ENCODE peak calls at places on chromosome 3, in five cellular contexts. One of them, this sample, is unnamed.

GRCh38 chr3:53799338-53799865 is 46.8 kb downstream of the CHDH start:
- DNase-seq in PC-3: no peak
- DNase-seq in OCI-LY7: no peak
- DNase-seq in IMR-90: peak
- DNase-seq in A549: no peak
- DNase-seq in this sample: no peak

GRCh38 chr3:45507820-45508317 is 86.7 kb upstream of the LIMD1 start:
- DNase-seq in PC-3: no peak
- DNase-seq in OCI-LY7: no peak
- DNase-seq in IMR-90: peak
- DNase-seq in A549: peak
- DNase-seq in this sample: no peak

GRCh38 chr3:37742121-37742520 is 119.6 kb upstream of the CTDSPL start:
- DNase-seq in PC-3: no peak
- DNase-seq in OCI-LY7: no peak
- DNase-seq in IMR-90: no peak
- DNase-seq in A549: no peak
- DNase-seq in this sample: no peak

GRCh38 chr3:10783360-10784346 is 32.4 kb upstream of the SLC6A11 start:
- DNase-seq in PC-3: peak
- DNase-seq in OCI-LY7: peak
- DNase-seq in IMR-90: peak
- DNase-seq in A549: peak
- DNase-seq in this sample: peak

GRCh38 chr3:61239871-61240270 is 11.4 kb downstream of the FHIT start:
- DNase-seq in PC-3: no peak
- DNase-seq in OCI-LY7: no peak
- DNase-seq in IMR-90: no peak
- DNase-seq in A549: no peak
- DNase-seq in this sample: no peak

GRCh38 chr3:160837394-160837975 is 81.5 kb downstream of the PPM1L start:
- DNase-seq in PC-3: no peak
- DNase-seq in OCI-LY7: no peak
- DNase-seq in IMR-90: no peak
- DNase-seq in A549: no peak
- DNase-seq in this sample: no peak

GRCh38 chr3:58519668-58520402 is 17.2 kb downstream of the ACOX2 start:
- DNase-seq in PC-3: no peak
- DNase-seq in OCI-LY7: no peak
- DNase-seq in IMR-90: no peak
- DNase-seq in A549: no peak
- DNase-seq in this sample: no peak

GRCh38 chr3:183912895-183913579 is 28.4 kb upstream of the PARL start:
- DNase-seq in PC-3: peak
- DNase-seq in OCI-LY7: no peak
- DNase-seq in IMR-90: no peak
- DNase-seq in A549: no peak
- DNase-seq in this sample: no peak

GRCh38 chr3:62028236-62028635 is 345.1 kb downstream of the FEZF2 start:
- DNase-seq in PC-3: no peak
- DNase-seq in OCI-LY7: no peak
- DNase-seq in IMR-90: no peak
- DNase-seq in A549: no peak
- DNase-seq in this sample: no peak

GRCh38 chr3:157311633-157312365 is 124.9 kb upstream of the PTX3 start:
- DNase-seq in PC-3: peak
- DNase-seq in OCI-LY7: no peak
- DNase-seq in IMR-90: peak
- DNase-seq in A549: no peak
- DNase-seq in this sample: no peak

GRCh38 chr3:6321999-6322398 is 538.9 kb upstream of the GRM7 start:
- DNase-seq in PC-3: no peak
- DNase-seq in OCI-LY7: no peak
- DNase-seq in IMR-90: no peak
- DNase-seq in A549: no peak
- DNase-seq in this sample: no peak

GRCh38 chr3:82001276-82001953 is 240.0 kb upstream of the GBE1 start:
- DNase-seq in PC-3: no peak
- DNase-seq in OCI-LY7: no peak
- DNase-seq in IMR-90: no peak
- DNase-seq in A549: no peak
- DNase-seq in this sample: no peak
- H3K4me2 ChIP-seq in PC-3: no peak
- H3K4me2 ChIP-seq in OCI-LY7: no peak
- H3K4me2 ChIP-seq in IMR-90: no peak
- H3K4me2 ChIP-seq in A549: no peak
- H3K4me2 ChIP-seq in this sample: no peak

GRCh38 chr3:48561045-48561736 is 2.4 kb downstream of the UCN2 start:
- DNase-seq in PC-3: no peak
- DNase-seq in OCI-LY7: peak
- DNase-seq in IMR-90: peak
- DNase-seq in A549: no peak
- DNase-seq in this sample: peak
- TF ChIP-seq CTCF in PC-3: no peak
- TF ChIP-seq CTCF in OCI-LY7: no peak
- TF ChIP-seq CTCF in IMR-90: peak
- TF ChIP-seq CTCF in A549: no peak
- TF ChIP-seq CTCF in this sample: peak

DNA sequence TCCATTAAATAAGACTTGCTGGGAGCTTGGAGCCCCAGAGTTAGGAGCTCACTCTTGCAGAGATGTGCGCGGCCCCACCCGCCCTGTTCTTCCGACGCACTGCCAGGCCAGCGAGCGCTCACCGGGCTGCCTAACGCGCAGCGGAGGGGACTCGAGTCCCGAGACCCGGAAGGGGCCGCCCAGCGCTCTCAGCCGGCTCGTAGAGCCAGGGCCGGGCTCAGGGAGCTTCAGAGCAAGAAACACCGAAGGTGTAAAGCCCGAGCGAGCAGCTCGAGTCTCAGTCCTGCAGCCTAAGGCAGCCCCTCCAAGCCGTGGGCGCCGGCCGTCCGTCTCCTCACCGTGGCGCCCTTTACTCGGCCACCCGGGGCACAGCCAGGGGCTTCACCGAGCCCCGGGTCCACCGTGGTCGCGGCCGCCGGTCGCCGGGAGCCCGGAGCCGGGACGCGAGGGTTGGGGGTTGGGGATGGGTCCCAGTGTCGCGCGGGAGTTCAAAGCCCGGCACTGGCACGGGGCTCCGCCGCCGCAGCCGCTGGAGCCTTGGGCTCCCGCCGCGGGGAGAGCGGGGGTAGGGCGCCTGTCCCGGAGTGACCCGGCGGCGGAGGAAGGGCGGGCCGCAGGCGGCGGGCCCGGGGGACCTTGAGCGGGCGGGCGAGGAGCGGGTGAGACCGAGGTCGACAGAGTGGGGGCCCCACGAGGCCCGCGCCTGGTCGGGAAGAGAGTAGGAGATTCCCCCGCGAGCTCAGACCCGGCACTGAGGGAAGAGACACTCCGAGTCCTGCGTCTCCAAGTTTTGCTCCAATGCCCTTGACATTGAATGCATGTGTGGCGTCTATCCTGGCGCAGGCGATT is 26.9 kb upstream of the THRB start:
- DNase-seq in PC-3: peak
- DNase-seq in OCI-LY7: no peak
- DNase-seq in IMR-90: no peak
- DNase-seq in A549: peak
- DNase-seq in this sample: peak
- H3K4me2 ChIP-seq in PC-3: peak
- H3K4me2 ChIP-seq in OCI-LY7: no peak
- H3K4me2 ChIP-seq in IMR-90: peak
- H3K4me2 ChIP-seq in A549: peak
- H3K4me2 ChIP-seq in this sample: peak

GRCh38 chr3:129824926-129825541 is 68.5 kb downstream of the TMCC1 start:
- DNase-seq in PC-3: peak
- DNase-seq in OCI-LY7: peak
- DNase-seq in IMR-90: peak
- DNase-seq in A549: peak
- DNase-seq in this sample: peak

GRCh38 chr3:129831503-129831902 is 62.0 kb downstream of the TMCC1 start:
- DNase-seq in PC-3: no peak
- DNase-seq in OCI-LY7: no peak
- DNase-seq in IMR-90: no peak
- DNase-seq in A549: no peak
- DNase-seq in this sample: no peak

GRCh38 chr3:129834580-129834979 is 58.9 kb downstream of the TMCC1 start:
- DNase-seq in PC-3: no peak
- DNase-seq in OCI-LY7: no peak
- DNase-seq in IMR-90: no peak
- DNase-seq in A549: no peak
- DNase-seq in this sample: no peak

GRCh38 chr3:129827765-129828164 is 65.7 kb downstream of the TMCC1 start:
- DNase-seq in PC-3: no peak
- DNase-seq in OCI-LY7: peak
- DNase-seq in IMR-90: no peak
- DNase-seq in A549: no peak
- DNase-seq in this sample: peak

DNA sequence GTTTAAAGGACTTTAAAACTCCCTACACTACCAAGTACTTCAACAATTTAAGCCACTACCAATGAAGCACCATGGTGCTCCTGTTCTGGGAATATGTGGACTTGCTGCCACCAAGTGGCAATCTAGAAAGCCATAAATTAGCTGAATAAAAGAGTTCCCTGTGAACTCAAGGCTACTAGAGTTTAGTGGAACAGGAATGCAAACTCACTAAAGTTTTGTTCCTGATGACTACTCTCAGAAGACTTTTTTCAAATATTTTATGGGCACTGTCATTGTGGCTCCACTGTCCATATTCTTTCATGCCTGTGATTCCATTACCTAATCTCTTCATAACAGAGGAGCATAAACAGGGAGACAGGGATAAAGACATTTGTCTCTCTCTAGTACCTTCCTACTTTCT is 63.9 kb downstream of the TMCC1 start:
- DNase-seq in PC-3: peak
- DNase-seq in OCI-LY7: peak
- DNase-seq in IMR-90: peak
- DNase-seq in A549: peak
- DNase-seq in this sample: peak
- TF ChIP-seq CTCF in PC-3: peak
- TF ChIP-seq CTCF in OCI-LY7: peak
- TF ChIP-seq CTCF in IMR-90: peak
- TF ChIP-seq CTCF in A549: peak
- TF ChIP-seq CTCF in this sample: peak

DNA sequence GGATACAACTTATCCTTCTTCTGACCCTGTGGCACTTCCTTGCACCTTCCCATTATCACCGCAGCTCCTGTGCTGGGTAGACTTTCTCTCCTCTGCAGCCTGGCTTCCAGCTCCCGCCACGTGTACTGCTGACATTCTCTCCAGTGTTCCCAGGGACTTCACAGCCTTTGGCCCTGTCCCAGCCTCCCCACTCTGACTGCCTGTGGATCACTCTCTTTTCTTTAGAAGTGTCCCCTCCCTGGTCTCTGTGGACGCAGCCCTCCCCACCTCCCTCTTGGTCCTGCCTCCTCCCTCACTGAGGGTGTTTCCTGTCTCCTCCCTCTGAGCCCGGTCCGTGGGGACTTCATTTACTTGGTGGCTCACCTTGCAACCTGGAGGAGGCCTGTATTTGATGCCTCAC is 17.4 kb downstream of the PDIA5 start:
- DNase-seq in PC-3: no peak
- DNase-seq in OCI-LY7: no peak
- DNase-seq in IMR-90: no peak
- DNase-seq in A549: no peak
- DNase-seq in this sample: no peak
- H3K4me2 ChIP-seq in PC-3: no peak
- H3K4me2 ChIP-seq in OCI-LY7: no peak
- H3K4me2 ChIP-seq in IMR-90: no peak
- H3K4me2 ChIP-seq in A549: no peak
- H3K4me2 ChIP-seq in this sample: no peak

GRCh38 chr3:72163809-72164634 is 379.1 kb upstream of the PROK2 start:
- DNase-seq in PC-3: no peak
- DNase-seq in OCI-LY7: peak
- DNase-seq in IMR-90: no peak
- DNase-seq in A549: no peak
- DNase-seq in this sample: peak

GRCh38 chr3:72161870-72162617 is 377.1 kb upstream of the PROK2 start:
- DNase-seq in PC-3: peak
- DNase-seq in OCI-LY7: no peak
- DNase-seq in IMR-90: peak
- DNase-seq in A549: peak
- DNase-seq in this sample: no peak

GRCh38 chr3:72160351-72160750 is 375.4 kb upstream of the PROK2 start:
- DNase-seq in PC-3: no peak
- DNase-seq in OCI-LY7: no peak
- DNase-seq in IMR-90: no peak
- DNase-seq in A549: no peak
- DNase-seq in this sample: no peak

GRCh38 chr3:72164635-72164978 is 379.7 kb upstream of the PROK2 start:
- DNase-seq in PC-3: no peak
- DNase-seq in OCI-LY7: no peak
- DNase-seq in IMR-90: no peak
- DNase-seq in A549: no peak
- DNase-seq in this sample: no peak

GRCh38 chr3:72162649-72163184 is 377.8 kb upstream of the PROK2 start:
- DNase-seq in PC-3: no peak
- DNase-seq in OCI-LY7: no peak
- DNase-seq in IMR-90: no peak
- DNase-seq in A549: no peak
- DNase-seq in this sample: no peak
- TF ChIP-seq CTCF in PC-3: no peak
- TF ChIP-seq CTCF in OCI-LY7: no peak
- TF ChIP-seq CTCF in IMR-90: no peak
- TF ChIP-seq CTCF in A549: no peak
- TF ChIP-seq CTCF in this sample: no peak

GRCh38 chr3:87673132-87673531 is 385.7 kb downstream of the CGGBP1 start:
- DNase-seq in PC-3: no peak
- DNase-seq in OCI-LY7: no peak
- DNase-seq in IMR-90: no peak
- DNase-seq in A549: no peak
- DNase-seq in this sample: no peak

GRCh38 chr3:87674397-87675161 is 384.2 kb downstream of the CGGBP1 start:
- DNase-seq in PC-3: no peak
- DNase-seq in OCI-LY7: peak
- DNase-seq in IMR-90: no peak
- DNase-seq in A549: no peak
- DNase-seq in this sample: peak
- H3K4me2 ChIP-seq in PC-3: no peak
- H3K4me2 ChIP-seq in OCI-LY7: no peak
- H3K4me2 ChIP-seq in IMR-90: no peak
- H3K4me2 ChIP-seq in A549: no peak
- H3K4me2 ChIP-seq in this sample: peak

GRCh38 chr3:14844386-14845170 is 25.8 kb downstream of the FGD5 start:
- DNase-seq in PC-3: no peak
- DNase-seq in OCI-LY7: no peak
- DNase-seq in IMR-90: no peak
- DNase-seq in A549: no peak
- DNase-seq in this sample: no peak
- TF ChIP-seq CTCF in PC-3: no peak
- TF ChIP-seq CTCF in OCI-LY7: no peak
- TF ChIP-seq CTCF in IMR-90: no peak
- TF ChIP-seq CTCF in A549: no peak
- TF ChIP-seq CTCF in this sample: no peak

GRCh38 chr3:64345351-64345750 is 120.1 kb upstream of the PRICKLE2 start:
- DNase-seq in PC-3: peak
- DNase-seq in OCI-LY7: no peak
- DNase-seq in IMR-90: peak
- DNase-seq in A549: peak
- DNase-seq in this sample: no peak
- H3K4me2 ChIP-seq in PC-3: no peak
- H3K4me2 ChIP-seq in OCI-LY7: no peak
- H3K4me2 ChIP-seq in IMR-90: peak
- H3K4me2 ChIP-seq in A549: peak
- H3K4me2 ChIP-seq in this sample: no peak